ENCODE peak calls at places on chromosome 21, in seven cellular contexts. W is tibial nerve, Y is tibial artery, F is upper lobe of right lung, C is psoas muscle, N is right lobe of liver, E is thoracic aorta. Q is an unnamed sample.

GRCh38 chr21:17602874-17603273 is 9.8 kb downstream of the BTG3 start:
- DNase-seq in W (no peak), F (no peak), C (no peak), Y (no peak), N (no peak), E (no peak), Q (peak; percentile 5)

GRCh38 chr21:38631676-38632075 is 133.4 kb upstream of the ERG start:
- DNase-seq in C (no peak), Y (no peak), E (no peak), N (no peak), W (no peak), F (no peak), Q (no peak)

GRCh38 chr21:17925000-17925610 is 105.9 kb upstream of the C21orf91 start:
- DNase-seq in C (no peak), E (no peak), W (peak; percentile 66), Y (peak; percentile 34), F (no peak), N (peak; percentile 58), Q (peak; percentile 63)

GRCh38 chr21:16330340-16331319 is 600.8 kb downstream of the USP25 start:
- DNase-seq in E (no peak), Y (peak; percentile 34), N (no peak), F (no peak), W (peak; percentile 88), C (no peak), Q (peak; percentile 65)

GRCh38 chr21:34992736-34993135 is 56.4 kb downstream of the RUNX1 start:
- DNase-seq in F (no peak), W (peak; percentile 50), Y (peak; percentile 83), E (no peak), N (no peak), C (peak; percentile 84), Q (no peak)

GRCh38 chr21:35509004-35509704 is 460.1 kb upstream of the RUNX1 start:
- DNase-seq in F (no peak), N (no peak), C (no peak), W (peak; percentile 40), E (no peak), Y (peak; percentile 35), Q (no peak)

GRCh38 chr21:37531402-37532042 is 164.9 kb downstream of the DYRK1A start:
- DNase-seq in Y (no peak), F (peak; percentile 76), E (no peak), N (no peak), W (no peak), C (peak; percentile 35), Q (no peak)

GRCh38 chr21:33362044-33362555 is 37.3 kb downstream of the IFNAR1 start:
- DNase-seq in Y (no peak), N (no peak), F (no peak), W (no peak), C (no peak), E (no peak), Q (no peak)

GRCh38 chr21:35641271-35642016 is 418.9 kb downstream of the SETD4 start:
- DNase-seq in Y (no peak), C (no peak), W (no peak), E (no peak), N (no peak), F (no peak), Q (no peak)

GRCh38 chr21:15050588-15051377 is 14.0 kb downstream of the NRIP1 start:
- DNase-seq in C (no peak), E (no peak), Y (no peak), W (no peak), N (no peak), F (no peak), Q (no peak)

GRCh38 chr21:41142051-41142795 is 25.7 kb upstream of the BACE2 start:
- DNase-seq in E (peak; percentile 21), N (no peak), Y (no peak), W (peak; percentile 38), C (peak; percentile 31), F (no peak), Q (no peak)

GRCh38 chr21:32347887-32348450 is 44.8 kb downstream of the URB1 start:
- DNase-seq in Y (no peak), C (no peak), N (peak; percentile 23), W (no peak), F (no peak), E (no peak), Q (no peak)

GRCh38 chr21:33433425-33434114 is 30.4 kb downstream of the IFNGR2 start:
- DNase-seq in E (no peak), C (no peak), Y (peak; percentile 50), F (no peak), W (no peak), N (no peak), Q (peak; percentile 32)

GRCh38 chr21:45453308-45453950 is 48.5 kb downstream of the COL18A1 start:
- DNase-seq in W (no peak), N (no peak), C (peak; percentile 8), Y (no peak), E (no peak), F (no peak), Q (no peak)

GRCh38 chr21:45450741-45451740 is 46.1 kb downstream of the COL18A1 start:
- DNase-seq in Y (no peak), N (no peak), F (no peak), W (no peak), E (no peak), C (peak; percentile 8), Q (no peak)

GRCh38 chr21:45451771-45452182 is 46.8 kb downstream of the COL18A1 start:
- DNase-seq in W (no peak), C (peak; percentile 7), Y (no peak), E (no peak), N (no peak), F (no peak), Q (no peak)

GRCh38 chr21:45454081-45454923 is 49.3 kb downstream of the COL18A1 start:
- DNase-seq in C (peak; percentile 8), N (peak; percentile 98), W (no peak), Y (no peak), E (no peak), F (no peak), Q (no peak)

DNA sequence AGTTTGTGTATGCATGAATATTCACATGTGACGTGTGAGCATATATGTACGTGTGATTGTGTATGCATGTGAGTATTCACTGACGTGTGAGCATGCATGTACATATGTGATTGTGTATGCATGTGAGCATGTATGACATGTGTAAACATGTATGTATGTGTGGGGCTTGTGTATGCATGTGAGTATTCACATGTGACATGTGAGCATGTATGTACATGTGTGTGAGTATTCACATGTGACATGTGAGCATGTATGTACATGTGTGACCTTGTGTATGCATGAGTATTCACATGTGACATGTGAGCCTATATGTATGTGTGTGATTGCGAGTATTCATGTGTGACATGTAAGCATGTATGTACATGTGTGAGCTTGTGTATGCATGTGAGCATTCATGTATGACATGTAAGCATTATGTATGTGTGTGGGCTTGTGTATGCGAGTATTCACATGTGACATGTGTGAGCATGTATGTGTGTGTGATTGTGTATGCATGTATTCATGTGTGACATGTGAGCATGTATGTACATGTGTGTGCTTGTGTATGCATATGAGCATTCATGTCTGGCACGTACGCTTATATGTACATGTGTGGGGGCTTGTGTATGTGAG is 47.8 kb downstream of the COL18A1 start:
- DNase-seq in E (no peak), C (no peak), W (no peak), Y (no peak), N (no peak), F (no peak), Q (no peak)
- H3K4me1 ChIP-seq in E (peaks cover 46% of the 10 kb centered on the region), C (no peaks in the 10 kb centered on the region), W (no peaks in the 10 kb centered on the region), Y (no peaks in the 10 kb centered on the region), N (peaks cover 49% of the 10 kb centered on the region), F (peaks cover 4% of the 10 kb centered on the region), Q (peaks cover 9% of the 10 kb centered on the region)

DNA sequence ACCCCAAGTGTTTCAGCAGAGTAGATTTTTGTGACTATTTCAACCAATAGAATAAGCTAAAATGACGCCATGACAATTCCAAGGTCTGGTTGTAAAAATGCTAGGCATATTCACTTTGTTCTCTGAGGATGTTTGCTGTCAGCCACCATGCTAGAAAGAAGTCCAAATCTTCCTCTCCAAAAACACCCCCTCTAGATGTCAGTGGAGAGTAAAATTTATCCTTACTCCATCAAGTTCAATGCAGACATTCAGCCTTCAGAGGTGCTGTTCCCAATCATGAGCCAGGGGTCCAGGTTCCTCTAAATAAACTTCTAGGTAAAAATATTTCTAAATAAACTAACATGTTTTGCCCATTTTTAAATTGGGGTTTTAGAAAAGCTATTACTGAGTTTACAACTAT is 395.4 kb upstream of the ADAMTS5 start:
- DNase-seq in E (no peak), N (no peak), Y (no peak), W (no peak), F (no peak), C (no peak), Q (no peak)
- H3K27ac ChIP-seq in E (no peak overlapping the region), N (no peak overlapping the region), Y (no peak overlapping the region), W (no peak overlapping the region), F (no peak overlapping the region), C (no peak overlapping the region), Q (no peak overlapping the region)

GRCh38 chr21:42887321-42887720 is 5.8 kb upstream of the NDUFV3 start:
- DNase-seq in E (no peak), C (no peak), W (no peak), Y (no peak), N (no peak), F (no peak), Q (no peak)
- H3K4me1 ChIP-seq in E (peaks cover 2% of the 10 kb centered on the region), C (no peaks in the 10 kb centered on the region), W (no peaks in the 10 kb centered on the region), Y (no peaks in the 10 kb centered on the region), N (peaks cover 2% of the 10 kb centered on the region), F (no peaks in the 10 kb centered on the region), Q (peaks cover 1% of the 10 kb centered on the region)

DNA sequence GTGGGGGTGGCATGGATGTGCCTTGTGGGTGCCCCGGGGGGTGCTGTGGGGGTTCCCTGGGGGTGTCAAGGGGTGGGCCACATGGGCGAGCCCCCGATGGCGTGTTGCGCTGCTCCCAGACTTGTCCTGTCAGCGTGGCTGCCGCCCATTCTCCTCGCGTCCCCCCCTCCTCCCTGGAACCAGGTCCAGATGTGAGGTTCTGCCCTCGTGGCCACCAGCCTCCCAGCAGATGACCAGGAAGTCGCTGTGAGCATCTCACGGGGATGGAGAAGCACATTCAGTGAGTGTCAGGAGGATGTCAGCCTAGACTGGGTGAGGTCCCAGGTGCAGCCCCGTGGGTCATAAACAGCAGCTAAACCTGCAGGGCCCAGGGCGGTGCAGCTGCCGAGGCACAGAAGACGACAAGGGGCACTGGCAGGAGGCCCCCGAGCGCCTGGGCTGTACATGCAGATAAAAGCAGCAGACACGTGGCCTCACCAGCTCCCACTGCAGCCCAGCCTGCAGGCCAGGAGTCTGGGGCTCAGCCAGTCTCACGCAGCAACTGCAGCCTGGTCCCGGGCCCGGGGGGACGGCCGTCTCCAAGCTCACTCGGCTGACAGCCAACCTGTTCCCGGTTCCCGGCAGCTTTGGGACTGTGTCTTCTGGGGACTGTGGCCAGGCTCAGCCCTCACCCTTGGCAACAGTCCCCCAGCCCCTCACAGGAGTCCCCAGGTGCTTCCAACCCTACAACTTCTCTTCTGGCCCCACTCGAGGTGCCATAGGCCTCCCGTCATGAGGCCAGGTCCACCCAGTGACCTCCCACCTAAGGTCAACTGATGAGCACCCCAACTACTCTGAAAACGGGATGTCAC is 17.5 kb upstream of the COL6A2 start:
- DNase-seq in Y (no peak), F (peak; percentile 60), E (no peak), N (peak; percentile 50), C (peak; percentile 52), W (peak; percentile 4), Q (no peak)
- H3K27ac ChIP-seq in Y (peak overlapping the region; percentile 36), F (no peak overlapping the region), E (peak overlapping the region; percentile 54), N (no peak overlapping the region), C (no peak overlapping the region), W (no peak overlapping the region), Q (no peak overlapping the region)

DNA sequence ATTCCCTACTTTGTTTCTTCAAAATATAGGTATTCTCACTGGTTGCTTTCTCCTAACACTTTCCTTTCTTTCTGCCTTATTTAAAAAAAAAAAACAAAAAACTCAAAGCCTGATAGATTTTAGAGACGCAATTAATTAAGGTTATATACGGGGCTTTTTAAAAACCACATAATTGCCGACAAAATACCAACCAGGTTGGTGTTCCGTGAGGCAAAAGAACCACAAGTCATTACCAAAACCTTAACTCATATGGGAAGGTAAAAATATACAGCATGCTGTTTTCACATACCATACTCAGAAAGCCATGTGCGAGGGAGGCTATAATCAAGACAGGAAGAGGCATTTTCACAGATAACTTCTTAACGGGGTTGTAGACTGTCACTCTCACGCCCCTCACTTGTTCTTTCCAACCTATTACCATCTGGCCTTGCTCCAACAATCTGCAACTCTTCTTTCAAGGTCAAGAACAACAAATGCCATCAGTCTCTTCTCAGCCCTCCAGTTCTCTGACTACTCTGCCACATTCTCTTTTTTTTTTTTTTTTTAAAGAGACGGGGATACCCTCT is 102.7 kb downstream of the APP start:
- DNase-seq in N (no peak), Y (no peak), W (no peak), E (no peak), F (no peak), C (no peak), Q (peak; percentile 81)
- H3K4me1 ChIP-seq in N (peaks cover 31% of the 10 kb centered on the region), Y (no peaks in the 10 kb centered on the region), W (no peaks in the 10 kb centered on the region), E (peaks cover 27% of the 10 kb centered on the region), F (peaks cover 18% of the 10 kb centered on the region), C (no peaks in the 10 kb centered on the region), Q (peaks cover 80% of the 10 kb centered on the region)

Q was measured in A673.